ENCODE peak calls at places on chromosomes 6 and 20, in five cellular contexts. Z is K562, S is H1, Q is GM12878, G is HepG2. T is an unnamed sample.

GRCh38 chr6:139977887-139978332 is 603.5 kb upstream of the CITED2 start:
- DNase-seq in Z (no peak), S (no peak), Q (no peak), G (peak; percentile 18), T (no peak)

GRCh38 chr6:157240059-157240959 is 83.0 kb downstream of the TMEM242 start:
- DNase-seq in Z (peak; percentile 87), S (no peak), Q (no peak), G (peak; percentile 37), T (no peak)

GRCh38 chr20:1376453-1377270 is 16.2 kb downstream of the FKBP1A start:
- DNase-seq in Z (no peak), S (no peak), Q (no peak), G (no peak), T (no peak)

GRCh38 chr6:26556263-26557070 is 18.3 kb downstream of the HMGN4 start:
- DNase-seq in Z (peak; percentile 75), S (no peak), Q (no peak), G (peak; percentile 93), T (peak; percentile 84)

GRCh38 chr6:34324738-34325444 is 67.6 kb downstream of the NUDT3 start:
- DNase-seq in Z (no peak), S (no peak), Q (no peak), G (no peak), T (no peak)

GRCh38 chr6:89828988-89829590 is 591 bp upstream of the CASP8AP2 start:
- DNase-seq in Z (no peak), S (no peak), Q (no peak), G (no peak), T (no peak)

GRCh38 chr20:4787825-4788224 is 66.1 kb downstream of the PRND start:
- DNase-seq in Z (no peak), S (no peak), Q (no peak), G (no peak), T (no peak)

GRCh38 chr6:99588618-99589289 is 17.9 kb upstream of the PRDM13 start:
- DNase-seq in Z (no peak), S (peak; percentile 81), Q (no peak), G (peak; percentile 59), T (no peak)

GRCh38 chr6:30857537-30857936 is 26.8 kb upstream of the DDR1 start:
- DNase-seq in Z (no peak), S (no peak), Q (peak; percentile 51), G (no peak), T (no peak)

GRCh38 chr20:40844285-40844684 is 155.2 kb upstream of the MAFB start:
- DNase-seq in Z (no peak), S (no peak), Q (no peak), G (no peak), T (no peak)

GRCh38 chr20:50731930-50732690 is 730 bp downstream of the PARD6B start:
- DNase-seq in Z (no peak), S (no peak), Q (no peak), G (peak; percentile 60), T (no peak)

GRCh38 chr6:11486486-11486885 is 51.1 kb upstream of the TMEM170B start:
- DNase-seq in Z (no peak), S (no peak), Q (no peak), G (no peak), T (no peak)

GRCh38 chr6:53349209-53349693 is 501 bp upstream of the ELOVL5 start:
- DNase-seq in Z (no peak), S (no peak), Q (no peak), G (no peak), T (no peak)

GRCh38 chr6:118705799-118706481 is 54.5 kb upstream of the CEP85L start:
- DNase-seq in Z (no peak), S (peak; percentile 9), Q (peak; percentile 30), G (no peak), T (no peak)

GRCh38 chr20:7712661-7713060 is 227.6 kb downstream of the HAO1 start:
- DNase-seq in Z (no peak), S (no peak), Q (no peak), G (no peak), T (no peak)

GRCh38 chr6:57262901-57263694 is 41.0 kb upstream of the RAB23 start:
- DNase-seq in Z (no peak), S (no peak), Q (no peak), G (no peak), T (no peak)

GRCh38 chr6:139623382-139623781 is 248.9 kb upstream of the CITED2 start:
- DNase-seq in Z (no peak), S (no peak), Q (no peak), G (no peak), T (no peak)

GRCh38 chr6:132931937-132932336 is 117.6 kb downstream of the RPS12 start:
- DNase-seq in Z (no peak), S (no peak), Q (no peak), G (no peak), T (no peak)

GRCh38 chr6:137043710-137044365 is 927 bp downstream of the IL20RA start:
- DNase-seq in Z (no peak), S (no peak), Q (no peak), G (no peak), T (no peak)

GRCh38 chr6:146545608-146546007 is 2.0 kb downstream of the RAB32 start:
- DNase-seq in Z (no peak), S (no peak), Q (no peak), G (no peak), T (no peak)

GRCh38 chr20:37072293-37073196 is 23.3 kb downstream of the RBL1 start:
- DNase-seq in Z (no peak), S (no peak), Q (no peak), G (no peak), T (no peak)

GRCh38 chr20:20743511-20744169 is 31.2 kb upstream of the RALGAPA2 start:
- DNase-seq in Z (no peak), S (no peak), Q (no peak), G (peak; percentile 57), T (no peak)

GRCh38 chr6:164006459-164006858 is 591.9 kb downstream of the QKI start:
- DNase-seq in Z (no peak), S (no peak), Q (no peak), G (no peak), T (no peak)

GRCh38 chr6:135759831-135760230 is 91.7 kb upstream of the PDE7B start:
- DNase-seq in Z (no peak), S (peak; percentile 2), Q (no peak), G (peak; percentile 24), T (peak; percentile 15)

GRCh38 chr20:43662943-43663655 is 3.8 kb upstream of the MYBL2 start:
- DNase-seq in Z (no peak), S (no peak), Q (no peak), G (no peak), T (no peak)

GRCh38 chr6:131792091-131792496 is 15.7 kb upstream of the ENPP1 start:
- DNase-seq in Z (no peak), S (no peak), Q (no peak), G (peak; percentile 42), T (no peak)

GRCh38 chr20:57266251-57267157 is at the start of gene BMP7:
- DNase-seq in Z (no peak), S (no peak), Q (no peak), G (no peak), T (no peak)

GRCh38 chr6:135796884-135797283 is 54.6 kb upstream of the PDE7B start:
- DNase-seq in Z (no peak), S (no peak), Q (no peak), G (no peak), T (no peak)

GRCh38 chr20:37627060-37627766 is 66.6 kb upstream of the CTNNBL1 start:
- DNase-seq in Z (peak; percentile 69), S (peak; percentile 17), Q (no peak), G (peak; percentile 61), T (peak; percentile 8)

GRCh38 chr6:69026243-69026642 is 391.2 kb downstream of the ADGRB3 start:
- DNase-seq in Z (no peak), S (no peak), Q (no peak), G (no peak), T (no peak)

GRCh38 chr6:149012040-149012545 is 265.3 kb downstream of the UST start:
- DNase-seq in Z (no peak), S (no peak), Q (no peak), G (no peak), T (peak; percentile 65)

GRCh38 chr6:162251257-162251656 is 476.3 kb downstream of the PRKN start:
- DNase-seq in Z (no peak), S (peak; percentile 3), Q (no peak), G (peak; percentile 14), T (peak; percentile 4)

GRCh38 chr6:162245831-162246230 is 481.7 kb downstream of the PRKN start:
- DNase-seq in Z (no peak), S (no peak), Q (no peak), G (peak; percentile 13), T (no peak)

GRCh38 chr6:162249907-162250642 is 477.5 kb downstream of the PRKN start:
- DNase-seq in Z (no peak), S (no peak), Q (no peak), G (peak; percentile 67), T (no peak)
- TF ChIP-seq YY1 in Z (no peak), S (no peak), Q (no peak), G (no peak), T (no peak)

DNA sequence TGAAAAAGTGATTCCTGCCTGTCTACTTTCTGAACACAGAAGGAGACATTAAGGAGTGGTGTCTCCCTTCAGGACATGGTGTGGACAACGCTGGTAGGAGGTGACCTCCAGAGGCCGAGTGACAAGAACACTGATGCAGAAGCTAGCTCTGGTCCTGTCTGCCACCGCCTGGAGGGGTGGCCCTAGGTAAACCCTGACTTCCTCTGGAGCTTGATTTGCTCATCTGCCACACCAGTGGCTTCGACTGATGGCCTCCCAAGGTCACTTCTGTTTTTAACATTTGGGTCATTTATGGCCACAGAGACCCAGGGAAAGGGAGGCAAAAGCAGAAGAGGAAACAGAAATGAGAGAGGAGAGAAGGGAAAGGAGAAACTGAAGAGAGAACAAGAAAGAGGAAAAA is 49.3 kb upstream of the SLC22A23 start:
- DNase-seq in Z (no peak), S (no peak), Q (no peak), G (peak; percentile 41), T (no peak)
- H3K27ac ChIP-seq in Z (no peak overlapping the region), S (no peak overlapping the region), Q (no peak overlapping the region), G (no peak overlapping the region), T (no peak overlapping the region)

GRCh38 chr20:12968472-12968871 is 40.3 kb upstream of the SPTLC3 start:
- DNase-seq in Z (no peak), S (no peak), Q (no peak), G (no peak), T (no peak)

GRCh38 chr20:12969071-12969669 is 39.6 kb upstream of the SPTLC3 start:
- DNase-seq in Z (no peak), S (no peak), Q (no peak), G (peak; percentile 47), T (no peak)

GRCh38 chr20:12967932-12968331 is 40.8 kb upstream of the SPTLC3 start:
- DNase-seq in Z (no peak), S (no peak), Q (no peak), G (no peak), T (no peak)

GRCh38 chr20:12966468-12967085 is 42.2 kb upstream of the SPTLC3 start:
- DNase-seq in Z (no peak), S (no peak), Q (no peak), G (peak; percentile 65), T (no peak)

DNA sequence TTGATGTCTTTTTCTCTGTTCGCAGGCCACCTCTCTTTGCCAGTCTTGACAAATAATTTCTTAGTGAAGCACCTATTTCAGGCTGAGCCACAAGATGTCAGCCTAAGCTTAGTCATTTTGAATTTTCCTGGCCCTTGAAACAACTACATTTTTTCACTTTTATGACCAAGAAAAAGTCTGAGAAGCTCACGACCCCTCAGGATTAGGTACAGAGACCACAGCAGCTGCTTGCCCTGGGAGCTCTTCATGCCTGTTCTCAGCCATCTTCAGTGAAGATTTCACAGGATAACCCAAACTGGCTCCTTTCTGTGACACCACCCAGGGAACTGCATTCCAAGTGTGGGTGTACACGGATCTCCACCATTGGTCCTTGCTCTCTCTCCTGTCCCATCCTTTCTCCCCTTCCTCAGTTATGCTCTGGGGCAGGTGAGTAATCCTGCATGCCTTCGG is 38.4 kb upstream of the SPTLC3 start:
- DNase-seq in Z (no peak), S (no peak), Q (no peak), G (peak; percentile 74), T (no peak)
- TF ChIP-seq YY1 in Z (no peak), S (no peak), Q (no peak), G (no peak), T (no peak)

GRCh38 chr6:23320588-23320987 is 751.2 kb downstream of the HDGFL1 start:
- DNase-seq in Z (no peak), S (no peak), Q (no peak), G (no peak), T (no peak)
- H3K27ac ChIP-seq in Z (no peak overlapping the region), S (no peak overlapping the region), Q (no peak overlapping the region), G (no peak overlapping the region), T (no peak overlapping the region)